ENCODE peak calls at places on chromosomes 4 and X, in ten cellular contexts. L, A, Z, F, O, W, P, J, I and U are unnamed samples.

GRCh38 chr4:38243385-38244053 is 283.3 kb downstream of the PTTG2 start:
- DNase-seq in L (no peak), A (no peak), Z (no peak), F (no peak), O (no peak), W (no peak), P (no peak), J (peak; percentile 6), I (no peak), U (no peak)

GRCh38 chrX:47540754-47541538 is 20.1 kb upstream of the ARAF start:
- DNase-seq in L (peak; percentile 78), A (no peak), Z (peak; percentile 78), F (peak; percentile 93), O (no peak), W (peak; percentile 92), P (peak; percentile 90), J (peak; percentile 45), I (no peak), U (peak; percentile 67)

GRCh38 chr4:168514249-168514852 is 17.5 kb downstream of the PALLD start:
- DNase-seq in L (no peak), A (peak; percentile 5), Z (no peak), F (no peak), O (no peak), W (peak; percentile 65), P (no peak), J (no peak), I (no peak), U (no peak)

GRCh38 chr4:61200991-61201526 is 933 bp downstream of the ADGRL3 start:
- DNase-seq in L (no peak), A (peak; percentile 1), Z (peak; percentile 40), F (no peak), O (no peak), W (no peak), P (no peak), J (peak; percentile 62), I (no peak), U (no peak)

GRCh38 chr4:176271749-176272148 is 2.7 kb upstream of the ASB5 start:
- DNase-seq in L (no peak), A (no peak), Z (no peak), F (no peak), O (no peak), W (no peak), P (no peak), J (no peak), I (no peak), U (no peak)

GRCh38 chrX:38260231-38260630 is 39.6 kb upstream of the SRPX start:
- DNase-seq in L (peak; percentile 23), A (no peak), Z (no peak), F (no peak), O (no peak), W (peak; percentile 35), P (peak; percentile 38), J (peak; percentile 43), I (no peak), U (no peak)

GRCh38 chr4:53026233-53026632 is 164.1 kb downstream of the RASL11B start:
- DNase-seq in L (no peak), A (no peak), Z (no peak), F (no peak), O (no peak), W (no peak), P (no peak), J (no peak), I (no peak), U (no peak)

GRCh38 chr4:156799121-156799589 is 172.4 kb downstream of the PDGFC start:
- DNase-seq in L (no peak), A (no peak), Z (no peak), F (no peak), O (no peak), W (no peak), P (no peak), J (no peak), I (no peak), U (no peak)

GRCh38 chrX:11261260-11261659 is 32.0 kb upstream of the AMELX start:
- DNase-seq in L (no peak), A (no peak), Z (no peak), F (no peak), O (no peak), W (no peak), P (no peak), J (no peak), I (no peak), U (no peak)

GRCh38 chr4:68734095-68734494 is 63.6 kb upstream of the UGT2B15 start:
- DNase-seq in L (no peak), A (no peak), Z (no peak), F (no peak), O (no peak), W (no peak), P (no peak), J (no peak), I (no peak), U (no peak)

GRCh38 chr4:77852892-77853495 is 9.6 kb upstream of the MRPL1 start:
- DNase-seq in L (no peak), A (peak; percentile 14), Z (no peak), F (no peak), O (no peak), W (no peak), P (no peak), J (no peak), I (no peak), U (no peak)

GRCh38 chrX:71100581-71101505 is 5.2 kb downstream of the FOXO4 start:
- DNase-seq in L (no peak), A (no peak), Z (no peak), F (no peak), O (no peak), W (no peak), P (peak; percentile 40), J (no peak), I (peak; percentile 74), U (no peak)
- TF ChIP-seq POLR2A in L (no peak), A (no peak), Z (no peak), F (no peak), O (no peak), W (no peak), P (no peak), J (no peak), I (no peak), U (no peak)

DNA sequence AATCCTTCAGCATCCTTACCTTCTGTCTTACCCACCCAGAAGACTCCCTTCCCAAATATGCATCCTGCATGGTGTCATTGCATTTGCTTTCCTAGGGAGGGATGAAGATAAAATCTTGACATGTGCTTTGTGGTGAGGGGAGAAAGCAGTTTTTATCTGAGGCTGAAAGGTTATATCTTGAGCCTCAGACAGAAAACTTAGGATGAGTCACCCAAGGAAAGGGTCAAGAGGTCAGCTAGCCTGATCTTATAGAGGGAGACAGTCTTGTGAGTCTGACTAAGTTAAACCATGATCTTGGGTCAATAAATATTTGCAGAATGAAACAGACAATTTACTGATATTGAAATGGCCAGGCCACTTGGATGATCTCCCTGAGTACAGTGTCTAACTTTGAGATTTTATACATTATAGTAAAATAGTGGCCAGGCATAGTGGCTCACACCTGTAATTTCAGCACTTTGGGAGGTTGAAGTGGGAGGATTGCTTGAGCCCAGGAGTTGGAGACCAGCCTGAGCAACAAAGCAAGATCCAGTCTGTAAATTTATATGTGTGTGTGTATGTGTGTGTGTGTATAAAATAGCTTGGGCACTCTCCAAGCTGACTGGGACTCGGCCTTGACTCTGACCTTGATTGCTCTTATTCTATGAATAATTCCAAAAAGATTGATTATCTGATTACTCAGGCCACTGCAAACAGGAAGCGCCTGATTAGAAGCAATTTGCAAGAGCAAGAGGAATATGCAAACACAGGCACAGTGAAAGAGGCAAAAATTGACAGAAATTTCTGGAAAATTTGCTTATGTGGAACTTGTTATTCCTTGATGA is 15.5 kb upstream of the FAM9C start:
- DNase-seq in L (peak; percentile 26), A (no peak), Z (no peak), F (no peak), O (no peak), W (peak; percentile 44), P (peak; percentile 66), J (no peak), I (no peak), U (no peak)
- TF ChIP-seq POLR2AphosphoS5 in L (no peak), A (no peak), Z (no peak), F (no peak), O (no peak), W (no peak), P (no peak), J (no peak), I (no peak), U (no peak)

GRCh38 chr4:24473309-24473721 is 111.0 kb downstream of the DHX15 start:
- DNase-seq in L (no peak), A (no peak), Z (no peak), F (peak; percentile 65), O (no peak), W (no peak), P (peak; percentile 25), J (peak; percentile 63), I (no peak), U (no peak)

GRCh38 chr4:24470681-24471622 is 113.4 kb downstream of the DHX15 start:
- DNase-seq in L (no peak), A (peak; percentile 36), Z (peak; percentile 67), F (peak; percentile 72), O (no peak), W (peak; percentile 52), P (no peak), J (peak; percentile 67), I (no peak), U (no peak)

GRCh38 chr4:24475756-24476155 is 108.6 kb downstream of the DHX15 start:
- DNase-seq in L (no peak), A (no peak), Z (no peak), F (no peak), O (no peak), W (no peak), P (no peak), J (peak; percentile 55), I (no peak), U (no peak)

GRCh38 chr4:24471623-24472510 is 112.5 kb downstream of the DHX15 start:
- DNase-seq in L (no peak), A (peak; percentile 32), Z (peak; percentile 63), F (peak; percentile 71), O (no peak), W (no peak), P (no peak), J (peak; percentile 83), I (no peak), U (no peak)

GRCh38 chr4:24472514-24473308 is 111.6 kb downstream of the DHX15 start:
- DNase-seq in L (peak; percentile 50), A (peak; percentile 68), Z (peak; percentile 82), F (peak; percentile 95), O (peak; percentile 97), W (peak; percentile 63), P (peak; percentile 78), J (peak; percentile 87), I (peak; percentile 86), U (peak; percentile 72)
- TF ChIP-seq POLR2A in L (no peak), A (no peak), Z (no peak), F (no peak), O (peak; percentile 9), W (no peak), P (no peak), J (peak; percentile 62), I (no peak), U (no peak)

DNA sequence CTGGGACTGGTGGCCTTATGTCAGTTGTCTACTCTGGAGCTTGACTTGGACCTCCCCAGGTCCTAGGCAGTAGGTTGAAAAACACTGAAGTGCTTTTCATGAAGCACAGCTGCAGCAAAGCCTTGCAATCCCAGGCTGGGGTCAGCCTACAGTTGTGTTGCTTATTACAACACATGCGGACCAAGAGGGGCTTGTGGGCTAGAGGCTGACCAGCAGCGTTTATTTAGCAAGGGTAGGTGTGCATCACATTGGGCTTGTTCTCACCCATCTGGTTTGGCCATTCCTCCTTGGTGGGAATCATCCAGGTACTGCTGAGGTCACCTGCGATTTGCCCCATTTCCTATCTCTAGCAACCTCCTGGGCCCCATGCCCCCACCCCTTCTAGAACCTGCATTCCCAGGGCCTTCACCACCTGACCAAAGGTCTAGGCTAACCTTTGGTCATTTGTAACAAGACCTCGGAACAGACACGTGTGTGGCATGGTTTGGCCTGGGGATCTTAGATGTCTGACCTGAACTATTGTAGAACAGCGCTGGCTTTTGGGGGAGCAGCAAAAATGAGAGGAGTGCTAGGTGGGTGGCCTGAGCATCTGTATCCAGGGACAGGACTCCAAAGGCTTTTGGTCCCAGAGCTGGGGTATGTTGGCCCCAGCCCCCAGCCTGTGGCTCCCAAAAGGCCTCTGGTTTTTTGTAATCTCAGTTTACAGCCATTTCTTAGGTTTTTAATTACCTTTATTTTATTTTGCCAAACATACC is 3.0 kb downstream of the RPL10 start:
- DNase-seq in L (no peak), A (no peak), Z (no peak), F (no peak), O (no peak), W (no peak), P (no peak), J (no peak), I (no peak), U (no peak)
- TF ChIP-seq POLR2AphosphoS5 in L (peak; percentile 78), A (peak; percentile 96), Z (no peak), F (no peak), O (no peak), W (peak; percentile 68), P (peak; percentile 93), J (peak; percentile 99), I (peak; percentile 59), U (peak; percentile 47)